ENCODE peak calls at places on chromosomes 3 and 15, in nine cellular contexts. K is GM03348; Q is AG10803; A is WERI-Rb-1; X is occipital lobe; N is T-cell; V is stimulated activated CD4-positive, alpha-beta T cell treated with anti-CD3 and anti-CD28 coated beads, TNF-alpha, amount 100 ng/mL, for 4 hours; R is NCI-H2171 treated with DMSO at 0.1 percent for 48 hours; M is mucosa of gallbladder. G is an unnamed sample.

GRCh38 chr15:92848852-92849598 is 51.1 kb upstream of the CHD2 start:
- DNase-seq in K (peak), Q (peak), A (no peak), X (no peak), N (peak), V (no peak), R (no peak), M (no peak), G (no peak)

GRCh38 chr3:7508821-7509220 is 647.9 kb downstream of the GRM7 start:
- DNase-seq in K (no peak), Q (no peak), A (no peak), X (no peak), N (no peak), V (no peak), R (no peak), M (no peak), G (no peak)

GRCh38 chr15:49247556-49248102 is 77.6 kb downstream of the GALK2 start:
- DNase-seq in K (peak), Q (peak), A (no peak), X (no peak), N (no peak), V (no peak), R (no peak), M (no peak), G (no peak)

GRCh38 chr15:39392469-39393047 is 188.3 kb upstream of the THBS1 start:
- DNase-seq in K (no peak), Q (no peak), A (no peak), X (no peak), N (no peak), V (no peak), R (peak), M (no peak), G (no peak)

GRCh38 chr15:39247574-39247973 is 333.3 kb upstream of the THBS1 start:
- DNase-seq in K (peak), Q (peak), A (no peak), X (no peak), N (no peak), V (no peak), R (no peak), M (no peak), G (no peak)

GRCh38 chr3:157089455-157090221 is 70.3 kb downstream of the CCNL1 start:
- DNase-seq in K (no peak), Q (no peak), A (peak), X (no peak), N (no peak), V (no peak), R (no peak), M (peak), G (no peak)

GRCh38 chr15:89833966-89834365 is 19.3 kb upstream of the ANPEP start:
- DNase-seq in K (no peak), Q (no peak), A (no peak), X (no peak), N (no peak), V (no peak), R (no peak), M (no peak), G (no peak)

GRCh38 chr15:90701880-90702630 is 15.1 kb upstream of the BLM start:
- DNase-seq in K (no peak), Q (peak), A (peak), X (no peak), N (no peak), V (no peak), R (no peak), M (peak), G (no peak)

GRCh38 chr3:85560088-85560790 is 601.5 kb downstream of the CADM2 start:
- DNase-seq in K (no peak), Q (no peak), A (no peak), X (peak), N (no peak), V (no peak), R (no peak), M (no peak), G (peak)

GRCh38 chr3:76715426-76715825 is 324.5 kb upstream of the ROBO2 start:
- DNase-seq in K (no peak), Q (no peak), A (no peak), X (no peak), N (no peak), V (no peak), R (no peak), M (no peak), G (no peak)